ENCODE peak calls at places on chromosome 19, in four cellular contexts. Q is HAP-1, F is stomach, C is progenitor cell of endocrine pancreas. P is an unnamed sample.

GRCh38 chr19:52566588-52566987 is 3.5 kb upstream of the ZNF701 start:
- DNase-seq in Q (no peak), F (no peak), C (no peak), P (no peak)

GRCh38 chr19:38932425-38933179 is 1.9 kb downstream of the MRPS12 start:
- DNase-seq in Q (peak; percentile 45), F (no peak), C (no peak), P (no peak)

GRCh38 chr19:12774588-12775555 is at the start of gene HOOK2:
- DNase-seq in Q (peak; percentile 43), F (peak; percentile 99), C (peak; percentile 94), P (no peak)

GRCh38 chr19:19744641-19745040 is 11.7 kb upstream of the ZNF14 start:
- DNase-seq in Q (no peak), F (no peak), C (no peak), P (no peak)

GRCh38 chr19:13098291-13099072 is 4.2 kb downstream of the LYL1 start:
- DNase-seq in Q (peak; percentile 40), F (no peak), C (no peak), P (no peak)

GRCh38 chr19:15249912-15250634 is 17.8 kb upstream of the EPHX3 start:
- DNase-seq in Q (no peak), F (no peak), C (no peak), P (no peak)

GRCh38 chr19:10279737-10280442 is 6.9 kb upstream of the ICAM4 start:
- DNase-seq in Q (no peak), F (no peak), C (no peak), P (no peak)

GRCh38 chr19:4556574-4557185 is 2.8 kb downstream of the SEMA6B start:
- DNase-seq in Q (peak; percentile 86), F (no peak), C (no peak), P (no peak)

GRCh38 chr19:5261151-5261890 is 79.3 kb downstream of the PTPRS start:
- DNase-seq in Q (no peak), F (no peak), C (no peak), P (no peak)

GRCh38 chr19:42350417-42350816 is 25.0 kb downstream of the MEGF8 start:
- DNase-seq in Q (no peak), F (no peak), C (no peak), P (no peak)

GRCh38 chr19:13732337-13732736 is 32.0 kb upstream of the MRI1 start:
- DNase-seq in Q (no peak), F (no peak), C (no peak), P (no peak)

P was measured in cortex of kidney.